ENCODE peak calls at places on chromosomes 11 and 22, in four cellular contexts. One of them, this sample, is unnamed.

GRCh38 chr11:72738199-72739141 is 13.7 kb downstream of the ARAP1 start:
- DNase-seq in HepG2: no peak
- DNase-seq in H1: no peak
- DNase-seq in K562: peak
- DNase-seq in this sample: no peak

GRCh38 chr22:38706101-38706884 is 549 bp downstream of the GTPBP1 start:
- DNase-seq in K562: peak
- DNase-seq in H1: no peak
- DNase-seq in HepG2: no peak
- DNase-seq in this sample: no peak

GRCh38 chr11:70885721-70886305 is 366.6 kb downstream of the SHANK2 start:
- DNase-seq in HepG2: no peak
- DNase-seq in K562: no peak
- DNase-seq in H1: no peak
- DNase-seq in this sample: no peak

GRCh38 chr22:46417268-46417580 is 81.7 kb downstream of the TRMU start:
- DNase-seq in H1: no peak
- DNase-seq in HepG2: no peak
- DNase-seq in K562: no peak
- DNase-seq in this sample: no peak

GRCh38 chr11:18384157-18384641 is 10.2 kb upstream of the LDHA start:
- DNase-seq in HepG2: peak
- DNase-seq in H1: no peak
- DNase-seq in K562: peak
- DNase-seq in this sample: peak

GRCh38 chr11:2523821-2524391 is 79.1 kb downstream of the KCNQ1 start:
- DNase-seq in H1: no peak
- DNase-seq in K562: no peak
- DNase-seq in HepG2: no peak
- DNase-seq in this sample: no peak

GRCh38 chr11:61053198-61053597 is 49.1 kb upstream of the CD5 start:
- DNase-seq in K562: no peak
- DNase-seq in H1: no peak
- DNase-seq in HepG2: no peak
- DNase-seq in this sample: no peak

GRCh38 chr11:1049911-1050580 is 13.5 kb upstream of the MUC6 start:
- DNase-seq in K562: no peak
- DNase-seq in H1: no peak
- DNase-seq in HepG2: no peak
- DNase-seq in this sample: no peak

GRCh38 chr11:20360650-20361049 is 2.9 kb upstream of the HTATIP2 start:
- DNase-seq in HepG2: peak
- DNase-seq in K562: no peak
- DNase-seq in H1: no peak
- DNase-seq in this sample: peak

GRCh38 chr11:57496109-57496820 is 19.2 kb downstream of the SLC43A1 start:
- DNase-seq in HepG2: no peak
- DNase-seq in K562: no peak
- DNase-seq in H1: no peak
- DNase-seq in this sample: no peak

GRCh38 chr11:109306322-109306721 is 115.7 kb upstream of the C11orf87 start:
- DNase-seq in HepG2: no peak
- DNase-seq in H1: no peak
- DNase-seq in K562: no peak
- DNase-seq in this sample: no peak

GRCh38 chr22:39469681-39470461 is 13.1 kb downstream of the MGAT3 start:
- DNase-seq in HepG2: peak
- DNase-seq in H1: no peak
- DNase-seq in K562: no peak
- DNase-seq in this sample: no peak

GRCh38 chr22:50360578-50360977 is 17.5 kb downstream of the PPP6R2 start:
- DNase-seq in H1: no peak
- DNase-seq in K562: no peak
- DNase-seq in HepG2: no peak
- DNase-seq in this sample: no peak

GRCh38 chr11:2410616-2411015 is 10.1 kb downstream of the TSSC4 start:
- DNase-seq in H1: no peak
- DNase-seq in K562: no peak
- DNase-seq in HepG2: no peak
- DNase-seq in this sample: no peak

GRCh38 chr11:35545604-35546003 is 20.2 kb upstream of the PAMR1 start:
- DNase-seq in K562: no peak
- DNase-seq in HepG2: no peak
- DNase-seq in H1: no peak
- DNase-seq in this sample: no peak

GRCh38 chr11:35064114-35064800 is 74.7 kb upstream of the CD44 start:
- DNase-seq in K562: no peak
- DNase-seq in H1: no peak
- DNase-seq in HepG2: no peak
- DNase-seq in this sample: no peak

GRCh38 chr11:5689551-5689983 is at the start of gene TRIM22:
- DNase-seq in K562: no peak
- DNase-seq in HepG2: no peak
- DNase-seq in H1: peak
- DNase-seq in this sample: peak

GRCh38 chr22:50656122-50657070 is 16.2 kb upstream of the SHANK3 start:
- DNase-seq in H1: no peak
- DNase-seq in HepG2: peak
- DNase-seq in K562: no peak
- DNase-seq in this sample: no peak

GRCh38 chr22:49959782-49960158 is 802 bp upstream of the PIM3 start:
- DNase-seq in H1: no peak
- DNase-seq in HepG2: peak
- DNase-seq in K562: no peak
- DNase-seq in this sample: no peak

GRCh38 chr11:86167499-86168161 is 76.9 kb upstream of the EED start:
- DNase-seq in HepG2: no peak
- DNase-seq in H1: no peak
- DNase-seq in K562: no peak
- DNase-seq in this sample: no peak

GRCh38 chr11:7348432-7349298 is 97.0 kb downstream of the SYT9 start:
- DNase-seq in HepG2: no peak
- DNase-seq in K562: no peak
- DNase-seq in H1: no peak
- DNase-seq in this sample: no peak

GRCh38 chr11:125638315-125638714 is 13.4 kb downstream of the CHEK1 start:
- DNase-seq in K562: no peak
- DNase-seq in HepG2: peak
- DNase-seq in H1: no peak
- DNase-seq in this sample: no peak

GRCh38 chr11:102157219-102157618 is 47.0 kb downstream of the YAP1 start:
- DNase-seq in K562: no peak
- DNase-seq in HepG2: peak
- DNase-seq in H1: no peak
- DNase-seq in this sample: no peak

GRCh38 chr11:66158156-66158555 is 88.1 kb downstream of the PACS1 start:
- DNase-seq in K562: no peak
- DNase-seq in H1: no peak
- DNase-seq in HepG2: no peak
- DNase-seq in this sample: no peak

GRCh38 chr11:16925495-16926065 is 88.6 kb downstream of the PLEKHA7 start:
- DNase-seq in H1: peak
- DNase-seq in K562: no peak
- DNase-seq in HepG2: peak
- DNase-seq in this sample: no peak

GRCh38 chr11:60734271-60734670 is 9.8 kb downstream of the MS4A18 start:
- DNase-seq in HepG2: no peak
- DNase-seq in H1: no peak
- DNase-seq in K562: no peak
- DNase-seq in this sample: no peak

GRCh38 chr11:12689029-12689755 is 15.0 kb downstream of the TEAD1 start:
- DNase-seq in K562: no peak
- DNase-seq in H1: no peak
- DNase-seq in HepG2: no peak
- DNase-seq in this sample: no peak
- TF ChIP-seq HDAC6 in K562: no peak
- TF ChIP-seq HDAC6 in H1: no peak
- TF ChIP-seq HDAC6 in HepG2: no peak
- TF ChIP-seq HDAC6 in this sample: no peak

GRCh38 chr11:114262681-114263509 is 33.3 kb upstream of the NNMT start:
- DNase-seq in HepG2: peak
- DNase-seq in H1: no peak
- DNase-seq in K562: peak
- DNase-seq in this sample: no peak
- TF ChIP-seq YY1 in HepG2: no peak
- TF ChIP-seq YY1 in H1: no peak
- TF ChIP-seq YY1 in K562: no peak
- TF ChIP-seq YY1 in this sample: no peak

GRCh38 chr22:26401726-26402125 is 27.3 kb upstream of the ASPHD2 start:
- DNase-seq in H1: no peak
- DNase-seq in K562: peak
- DNase-seq in HepG2: no peak
- DNase-seq in this sample: no peak
- TF ChIP-seq TAF1 in H1: no peak
- TF ChIP-seq TAF1 in K562: no peak
- TF ChIP-seq TAF1 in HepG2: no peak
- TF ChIP-seq TAF1 in this sample: no peak

GRCh38 chr11:131290111-131290510 is 80.3 kb upstream of the NTM start:
- DNase-seq in HepG2: no peak
- DNase-seq in H1: no peak
- DNase-seq in K562: no peak
- DNase-seq in this sample: no peak
- TF ChIP-seq HDAC6 in HepG2: no peak
- TF ChIP-seq HDAC6 in H1: no peak
- TF ChIP-seq HDAC6 in K562: no peak
- TF ChIP-seq HDAC6 in this sample: no peak